ENCODE peak calls at places on chromosomes 13 and 19, in six cellular contexts. C is IMR-90, W is lower leg skin, Z is GM12891, N is body of pancreas, M is uterus. A is an unnamed sample.

GRCh38 chr19:31668916-31669315 is 319.7 kb upstream of the TSHZ3 start:
- DNase-seq in W (no peak), Z (no peak), N (no peak), M (no peak), C (peak), A (no peak)

GRCh38 chr13:24161980-24162517 is 1.5 kb downstream of the SPATA13 start:
- DNase-seq in W (no peak), C (no peak), Z (no peak), M (no peak), N (peak), A (no peak)

GRCh38 chr19:40241125-40241808 is 14.8 kb upstream of the CCNP start:
- DNase-seq in Z (no peak), C (no peak), N (no peak), W (no peak), M (no peak), A (no peak)

GRCh38 chr13:48275507-48275906 is 28.0 kb upstream of the RB1 start:
- DNase-seq in C (no peak), W (no peak), M (no peak), Z (no peak), N (no peak), A (no peak)

GRCh38 chr19:57435062-57435978 is at the start of gene ZNF749:
- DNase-seq in C (peak), Z (peak), W (peak), N (peak), M (peak), A (peak)

GRCh38 chr19:40465781-40466218 is 255 bp upstream of the BLVRB start:
- DNase-seq in W (peak), N (peak), C (peak), M (peak), Z (peak), A (peak)

GRCh38 chr19:17471410-17472125 is 1.2 kb downstream of the SLC27A1 start:
- DNase-seq in W (no peak), N (no peak), C (no peak), Z (no peak), M (no peak), A (no peak)

GRCh38 chr13:29925457-29925856 is 75.0 kb upstream of the UBL3 start:
- DNase-seq in W (peak), Z (no peak), N (peak), M (peak), C (peak), A (peak)

GRCh38 chr13:100063333-100063732 is 25.6 kb upstream of the PCCA start:
- DNase-seq in C (peak), W (no peak), Z (no peak), N (no peak), M (no peak), A (no peak)

GRCh38 chr13:113864303-113864890 is 521 bp upstream of the GAS6 start:
- DNase-seq in C (peak), M (no peak), Z (no peak), W (peak), N (no peak), A (no peak)

GRCh38 chr13:78137404-78138142 is 218.9 kb upstream of the EDNRB start:
- DNase-seq in Z (no peak), M (no peak), N (no peak), C (peak), W (no peak), A (no peak)

GRCh38 chr19:21566073-21566472 is 60.7 kb downstream of the ZNF429 start:
- DNase-seq in Z (no peak), M (no peak), W (no peak), N (no peak), C (no peak), A (peak)

GRCh38 chr13:75902166-75903104 is 266.3 kb downstream of the LMO7 start:
- DNase-seq in M (no peak), C (no peak), W (no peak), N (no peak), Z (no peak), A (no peak)

GRCh38 chr13:75896271-75896670 is 260.1 kb downstream of the LMO7 start:
- DNase-seq in W (no peak), M (no peak), N (no peak), Z (no peak), C (peak), A (no peak)

GRCh38 chr13:75904012-75904411 is 267.9 kb downstream of the LMO7 start:
- DNase-seq in C (no peak), W (no peak), M (no peak), Z (no peak), N (no peak), A (no peak)

GRCh38 chr13:75906315-75906714 is 270.2 kb downstream of the LMO7 start:
- DNase-seq in C (no peak), N (no peak), Z (no peak), W (no peak), M (no peak), A (no peak)

DNA sequence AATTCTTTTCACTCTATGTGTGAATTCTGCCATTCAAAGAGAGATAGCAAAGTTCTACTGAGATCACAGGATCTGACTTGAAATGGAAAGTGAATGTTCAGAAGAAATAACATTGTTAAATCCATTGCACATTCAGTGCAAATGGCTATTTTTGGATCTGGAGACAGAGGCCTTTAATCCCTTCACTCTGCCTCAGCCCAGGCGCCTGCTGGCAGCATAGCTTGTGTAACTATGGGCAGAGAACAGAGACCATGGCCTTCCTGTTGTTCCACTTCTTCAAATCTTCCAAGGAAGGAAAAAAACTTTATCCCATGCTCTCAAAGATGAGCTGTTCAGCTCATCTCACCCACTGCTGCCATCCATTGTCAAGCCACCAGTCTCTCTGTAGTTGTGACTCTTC is 265.4 kb downstream of the LMO7 start:
- DNase-seq in N (no peak), C (no peak), Z (no peak), W (no peak), M (no peak), A (no peak)
- TF ChIP-seq POLR2A in N (no peak), C (no peak), Z (no peak), W (no peak), M (no peak), A (no peak)

DNA sequence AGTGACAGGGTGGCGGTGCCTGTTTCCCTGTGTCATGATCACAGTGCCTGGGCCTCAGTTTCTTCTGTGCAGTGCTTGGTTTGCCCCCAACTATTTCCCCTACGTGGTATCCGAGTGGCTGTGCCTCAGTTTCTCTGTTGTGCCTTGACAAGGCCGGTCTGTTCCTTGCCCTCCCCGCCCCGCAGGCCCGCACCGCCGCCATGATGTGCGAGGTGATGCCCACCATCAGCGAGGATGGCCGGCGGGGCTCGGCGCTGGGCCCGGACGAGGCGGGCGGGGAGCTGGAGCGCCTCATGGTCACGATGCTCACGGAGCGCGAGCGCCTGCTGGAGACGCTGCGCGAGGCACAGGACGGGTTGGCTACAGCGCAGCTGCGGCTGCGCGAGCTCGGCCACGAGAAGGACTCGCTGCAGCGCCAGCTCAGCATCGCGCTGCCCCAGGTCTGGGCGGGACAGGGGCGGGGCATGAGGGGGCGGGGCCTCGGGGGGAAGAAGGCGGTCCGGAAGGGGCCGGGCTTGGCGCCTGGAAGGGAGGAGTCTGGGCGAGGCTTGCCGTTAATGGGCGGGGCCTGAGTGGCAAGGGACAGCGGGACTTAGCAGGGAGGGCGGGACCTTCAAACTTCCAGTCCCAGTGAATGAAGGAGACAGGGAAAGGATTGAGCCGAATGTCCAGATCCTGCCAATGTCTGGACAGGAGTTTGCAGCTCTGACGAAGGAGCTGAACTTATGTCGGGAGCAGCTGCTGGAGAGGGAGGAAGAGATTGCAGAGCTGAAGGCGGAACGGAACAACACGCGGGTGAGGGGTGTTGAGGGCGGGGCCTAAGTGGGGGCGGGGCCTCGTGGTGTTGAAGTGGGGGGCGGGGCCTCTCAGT is 8.6 kb downstream of the PPFIA3 start:
- DNase-seq in W (peak), N (peak), Z (peak), M (peak), C (peak), A (peak)
- TF ChIP-seq POLR2A in W (no peak), N (no peak), Z (no peak), M (peak), C (no peak), A (no peak)

GRCh38 chr19:46785054-46785979 is 3.1 kb downstream of the SLC1A5 start:
- DNase-seq in N (no peak), W (no peak), Z (no peak), M (no peak), C (peak), A (no peak)

GRCh38 chr19:46787040-46787330 is 1.4 kb downstream of the SLC1A5 start:
- DNase-seq in W (no peak), C (no peak), N (no peak), Z (no peak), M (no peak), A (no peak)

GRCh38 chr19:46787331-46788100 is 878 bp downstream of the SLC1A5 start:
- DNase-seq in W (peak), N (peak), M (peak), C (peak), Z (no peak), A (peak)

GRCh38 chr19:46785980-46786235 is 2.5 kb downstream of the SLC1A5 start:
- DNase-seq in N (no peak), Z (no peak), C (no peak), W (no peak), M (no peak), A (no peak)

DNA sequence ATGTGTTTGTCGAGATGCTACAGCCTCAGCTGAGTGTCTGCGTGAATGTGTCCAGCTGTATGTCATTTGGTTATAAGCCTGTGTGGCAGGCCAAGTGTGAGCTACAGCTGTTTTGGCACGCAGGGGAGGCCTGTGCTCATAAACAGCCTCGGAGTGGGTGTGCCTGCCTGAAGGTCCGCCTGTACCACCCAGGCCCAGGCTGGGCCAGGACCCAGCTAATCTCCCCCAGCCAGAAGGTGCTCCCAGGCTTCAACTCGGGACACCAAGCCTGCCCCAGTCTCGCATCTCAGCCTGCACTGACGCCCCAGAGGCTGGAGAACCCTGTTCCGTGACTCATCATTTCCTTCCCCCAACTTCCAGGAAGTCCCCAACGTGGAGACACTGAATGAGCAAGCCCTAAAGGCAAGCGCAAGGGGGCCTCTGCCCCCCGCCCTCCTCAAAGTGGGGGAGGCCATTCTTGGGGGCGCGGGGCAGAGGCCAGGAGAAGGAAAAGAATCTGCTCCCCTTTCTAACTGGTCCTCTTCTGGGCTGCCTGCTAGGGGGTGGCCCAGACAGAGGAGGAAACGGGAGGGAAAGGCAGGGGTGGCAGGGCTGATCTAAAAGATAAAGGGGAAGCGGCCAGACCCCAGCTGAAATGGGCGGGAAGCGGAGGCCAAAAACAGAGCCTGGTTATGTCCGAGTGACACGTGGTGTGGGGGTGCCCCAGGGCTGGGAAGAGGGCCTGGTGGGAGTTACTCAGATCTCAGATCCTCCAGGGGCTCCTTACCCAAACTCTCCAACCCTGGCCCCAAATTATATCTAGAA is 2.0 kb downstream of the SLC1A5 start:
- DNase-seq in C (peak), Z (peak), M (peak), W (peak), N (peak), A (peak)
- TF ChIP-seq POLR2A in C (no peak), Z (no peak), M (peak), W (no peak), N (peak), A (no peak)

DNA sequence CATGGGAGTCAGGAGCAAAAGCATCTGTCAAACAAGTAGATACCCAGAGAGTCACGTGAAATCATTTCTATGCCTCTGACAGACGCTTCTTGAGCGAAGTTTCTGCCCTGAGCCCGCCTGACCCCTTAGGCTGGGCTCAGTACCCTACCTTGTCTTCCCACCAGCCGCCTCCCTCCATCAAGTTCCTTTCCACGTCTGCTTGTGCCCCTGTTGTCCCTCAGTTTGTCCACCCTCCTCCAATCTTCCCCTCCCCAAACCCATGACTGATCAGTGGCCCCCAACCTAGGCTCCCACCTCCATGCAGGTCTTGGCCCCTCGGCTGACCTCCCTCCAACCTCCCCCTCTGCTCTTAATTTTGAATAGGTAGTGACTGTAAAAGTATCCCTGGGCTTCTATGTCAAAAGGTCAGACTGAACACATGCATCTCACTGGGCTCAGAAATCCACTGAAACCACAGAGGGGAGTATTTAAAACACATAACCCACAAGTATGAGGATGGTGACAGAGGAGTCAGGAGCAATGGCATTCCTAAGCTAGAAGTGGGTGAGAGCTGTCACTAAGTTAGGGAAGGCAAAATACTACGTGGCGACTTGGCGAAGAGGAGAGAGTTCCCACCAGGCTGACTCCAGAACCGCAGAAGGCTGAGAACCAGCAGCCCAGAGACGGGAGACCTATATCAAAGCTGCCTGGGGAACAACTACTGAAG is 1.7 kb upstream of the ZNF446 start:
- DNase-seq in N (no peak), W (no peak), Z (no peak), M (no peak), C (peak), A (no peak)
- TF ChIP-seq POLR2A in N (no peak), W (no peak), Z (no peak), M (no peak), C (no peak), A (no peak)

GRCh38 chr19:33798701-33799111 is 2.0 kb downstream of the KCTD15 start:
- DNase-seq in Z (no peak), M (no peak), C (peak), W (no peak), N (no peak), A (no peak)

GRCh38 chr19:33794578-33795369 is 1.9 kb upstream of the KCTD15 start:
- DNase-seq in M (peak), C (no peak), N (no peak), Z (no peak), W (no peak), A (no peak)

GRCh38 chr19:33796164-33797100 is at the start of gene KCTD15:
- DNase-seq in Z (no peak), N (peak), W (no peak), M (peak), C (peak), A (no peak)

GRCh38 chr19:33797821-33798633 is 1.4 kb downstream of the KCTD15 start:
- DNase-seq in N (peak), W (no peak), M (peak), C (peak), Z (no peak), A (no peak)

GRCh38 chr19:33795370-33796163 is 1.1 kb upstream of the KCTD15 start:
- DNase-seq in C (peak), W (peak), N (peak), M (peak), Z (peak), A (peak)
- TF ChIP-seq POLR2A in C (peak), W (no peak), N (peak), M (peak), Z (no peak), A (peak)

DNA sequence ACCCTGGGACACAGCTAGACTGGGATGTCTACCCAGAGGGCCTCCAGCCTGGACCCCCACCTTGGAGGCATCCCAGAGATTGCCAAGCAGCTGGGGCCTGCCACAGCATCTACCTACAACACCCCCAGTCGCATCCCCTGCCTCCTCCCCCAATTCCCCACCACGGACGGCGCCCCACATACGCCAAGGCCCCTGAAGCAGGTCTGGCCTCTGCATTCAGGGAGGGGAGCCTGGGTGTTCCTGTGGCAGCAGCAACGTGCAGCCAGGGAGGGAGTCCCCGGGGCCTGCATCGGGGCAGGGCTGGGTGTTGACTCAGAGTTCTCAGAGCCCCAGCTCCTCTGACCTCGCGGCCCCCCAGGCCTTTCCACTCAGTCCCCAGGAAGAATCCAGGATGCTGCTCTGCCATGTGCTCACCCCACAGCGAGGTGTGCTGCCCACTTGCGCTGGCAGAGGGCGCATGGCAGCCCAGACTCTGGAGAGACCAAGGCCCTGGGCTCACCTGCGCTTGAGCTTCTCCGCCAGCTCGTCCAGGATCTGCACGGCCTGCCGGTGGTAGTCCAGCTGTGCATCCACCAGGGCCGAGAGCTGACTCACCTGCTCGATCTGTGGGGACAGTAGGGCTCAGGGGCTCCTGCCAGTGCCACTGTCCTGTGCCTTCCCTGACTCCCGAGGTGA is 19.6 kb downstream of the MPND start:
- DNase-seq in C (no peak), W (peak), N (no peak), M (no peak), Z (no peak), A (no peak)
- TF ChIP-seq POLR2A in C (no peak), W (no peak), N (no peak), M (no peak), Z (no peak), A (no peak)

DNA sequence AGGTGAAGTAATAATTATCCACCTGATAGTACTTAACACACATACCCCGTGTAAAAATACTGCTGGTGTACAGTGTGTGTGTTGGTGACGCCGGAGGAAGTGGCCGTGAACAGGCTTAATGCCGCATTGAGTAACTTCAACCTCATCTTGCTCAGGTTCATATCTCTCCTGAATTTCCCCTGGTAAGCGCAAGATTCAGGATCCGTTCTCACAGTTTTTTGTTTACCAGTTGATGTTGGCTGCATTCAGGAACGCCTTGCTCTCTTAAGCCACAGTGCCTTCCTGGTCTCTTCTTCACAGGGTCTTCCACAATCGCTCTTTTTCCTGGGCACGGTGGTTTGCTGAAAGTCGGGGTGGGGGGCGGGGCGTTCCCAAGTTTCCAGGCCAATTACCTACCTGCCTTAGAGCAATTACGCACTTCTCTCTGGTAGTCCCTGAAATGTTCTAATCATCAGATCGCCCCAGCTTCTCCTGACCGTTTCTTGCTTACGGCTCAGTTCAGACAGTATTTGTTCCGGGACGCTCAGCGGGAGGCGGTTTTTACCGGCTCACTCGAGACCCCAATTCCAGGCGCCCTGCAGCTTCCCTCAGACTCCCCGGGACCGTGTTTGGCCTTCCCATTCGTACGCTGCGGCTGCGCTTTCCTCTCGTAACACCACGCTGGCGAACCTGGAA is 702 bp upstream of the DNAJC3 start:
- DNase-seq in W (peak), C (peak), Z (no peak), N (peak), M (no peak), A (peak)
- TF ChIP-seq POLR2A in W (no peak), C (no peak), Z (no peak), N (no peak), M (no peak), A (no peak)